ENCODE peak calls at places on chromosomes 11 and 22, in four cellular contexts. C is upper lobe of right lung, U is left ventricle myocardium inferior, V is endodermal cell. Y is an unnamed sample.

GRCh38 chr11:71451596-71452353 is 1.2 kb upstream of the NADSYN1 start:
- DNase-seq in C (no peak), U (no peak), V (peak; percentile 87), Y (no peak)

GRCh38 chr11:123145220-123145619 is 49.8 kb downstream of the CLMP start:
- DNase-seq in C (peak; percentile 68), U (no peak), V (no peak), Y (no peak)

GRCh38 chr22:22687638-22688500 is 43.5 kb downstream of the GGTLC2 start:
- DNase-seq in C (no peak), U (no peak), V (peak; percentile 73), Y (peak; percentile 15)

GRCh38 chr11:110606415-110606814 is 105.8 kb downstream of the ARHGAP20 start:
- DNase-seq in C (no peak), U (no peak), V (peak; percentile 61), Y (no peak)

GRCh38 chr22:31083377-31083768 is 2.3 kb downstream of the SMTN start:
- DNase-seq in C (no peak), U (no peak), V (no peak), Y (no peak)

GRCh38 chr11:129636926-129637325 is 178.7 kb upstream of the TMEM45B start:
- DNase-seq in C (no peak), U (no peak), V (no peak), Y (no peak)

GRCh38 chr22:47929073-47929472 is 1166.6 kb downstream of the TBC1D22A start:
- DNase-seq in C (no peak), U (no peak), V (no peak), Y (no peak)

GRCh38 chr22:39535302-39535805 is 2.8 kb upstream of the RPS19BP1 start:
- DNase-seq in C (no peak), U (no peak), V (peak; percentile 84), Y (no peak)

GRCh38 chr11:128463386-128463829 is 124.0 kb downstream of the ETS1 start:
- DNase-seq in C (no peak), U (no peak), V (no peak), Y (no peak)

GRCh38 chr22:35777335-35777975 is 59.8 kb downstream of the APOL5 start:
- DNase-seq in C (no peak), U (no peak), V (no peak), Y (peak; percentile 49)

GRCh38 chr11:57167125-57167839 is 14.5 kb upstream of the LRRC55 start:
- DNase-seq in C (no peak), U (no peak), V (no peak), Y (no peak)

GRCh38 chr11:77065878-77066228 is 918 bp upstream of the CAPN5 start:
- DNase-seq in C (peak; percentile 72), U (peak; percentile 41), V (no peak), Y (no peak)

GRCh38 chr22:46057206-46057605 is 80.2 kb upstream of the WNT7B start:
- DNase-seq in C (peak; percentile 40), U (peak; percentile 27), V (no peak), Y (no peak)

GRCh38 chr11:61545341-61545740 is 35.5 kb downstream of the SYT7 start:
- DNase-seq in C (no peak), U (no peak), V (peak; percentile 68), Y (no peak)

GRCh38 chr11:91837649-91838330 is 386.8 kb upstream of the FAT3 start:
- DNase-seq in C (no peak), U (no peak), V (no peak), Y (no peak)

GRCh38 chr22:36267058-36267457 is 14.1 kb downstream of the APOL1 start:
- DNase-seq in C (no peak), U (no peak), V (no peak), Y (no peak)

GRCh38 chr22:24938741-24939341 is 7.7 kb downstream of the LHFPL7 start:
- DNase-seq in C (no peak), U (no peak), V (peak; percentile 77), Y (peak; percentile 24)

GRCh38 chr11:47270331-47271271 is 668 bp downstream of the MADD start:
- DNase-seq in C (peak; percentile 67), U (no peak), V (peak; percentile 68), Y (no peak)

GRCh38 chr11:47271961-47272661 is 2.2 kb downstream of the MADD start:
- DNase-seq in C (no peak), U (peak; percentile 50), V (no peak), Y (no peak)

GRCh38 chr11:47272706-47273105 is 2.8 kb downstream of the MADD start:
- DNase-seq in C (no peak), U (no peak), V (no peak), Y (no peak)

GRCh38 chr11:47269829-47270305 is at the start of gene MADD:
- DNase-seq in C (peak; percentile 95), U (peak; percentile 89), V (peak; percentile 88), Y (no peak)

DNA sequence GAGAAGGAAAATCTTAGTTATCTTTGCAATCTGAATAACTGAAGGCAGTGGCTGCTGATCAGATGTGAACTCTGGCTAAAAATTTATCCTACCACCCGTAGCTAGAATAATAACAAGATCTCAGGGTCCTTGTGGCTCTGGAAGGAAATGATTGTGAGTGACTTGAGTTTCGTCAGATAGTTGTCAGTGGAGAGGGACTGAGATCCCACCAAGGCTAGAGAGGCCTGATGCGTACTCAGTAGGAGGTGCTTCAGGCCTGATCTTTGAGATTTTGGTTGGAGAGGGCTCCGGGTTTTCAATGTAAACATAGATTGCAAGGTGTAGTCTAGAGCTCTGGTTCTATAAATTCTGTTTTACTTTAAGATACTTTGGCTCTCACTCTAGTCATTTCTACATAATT is 1.4 kb downstream of the MADD start:
- DNase-seq in C (no peak), U (no peak), V (no peak), Y (no peak)
- H3K4me3 ChIP-seq in C (peak overlapping the region; percentile 80), U (peak overlapping the region; percentile 83), V (peak overlapping the region; percentile 76), Y (peak overlapping the region; percentile 65)

GRCh38 chr11:14520086-14520901 is at the start of gene PSMA1:
- DNase-seq in C (peak; percentile 98), U (peak; percentile 95), V (peak; percentile 99), Y (peak; percentile 82)
- TF ChIP-seq CTCF in C (peak; percentile 46), U (peak; percentile 70), V (peak; percentile 26), Y (no peak)

GRCh38 chr11:115126515-115127208 is 377.6 kb downstream of the CADM1 start:
- DNase-seq in C (no peak), U (no peak), V (no peak), Y (no peak)
- H3K4me3 ChIP-seq in C (no peak overlapping the region), U (no peak overlapping the region), V (no peak overlapping the region), Y (no peak overlapping the region)

GRCh38 chr11:96119211-96119610 is 195.3 kb upstream of the MTMR2 start:
- DNase-seq in C (no peak), U (no peak), V (no peak), Y (no peak)

GRCh38 chr11:96123301-96123700 is 199.4 kb upstream of the MTMR2 start:
- DNase-seq in C (no peak), U (no peak), V (no peak), Y (no peak)

GRCh38 chr11:96125400-96125799 is 201.5 kb upstream of the MTMR2 start:
- DNase-seq in C (no peak), U (no peak), V (no peak), Y (no peak)

GRCh38 chr11:96124155-96124554 is 200.2 kb upstream of the MTMR2 start:
- DNase-seq in C (no peak), U (no peak), V (no peak), Y (no peak)

DNA sequence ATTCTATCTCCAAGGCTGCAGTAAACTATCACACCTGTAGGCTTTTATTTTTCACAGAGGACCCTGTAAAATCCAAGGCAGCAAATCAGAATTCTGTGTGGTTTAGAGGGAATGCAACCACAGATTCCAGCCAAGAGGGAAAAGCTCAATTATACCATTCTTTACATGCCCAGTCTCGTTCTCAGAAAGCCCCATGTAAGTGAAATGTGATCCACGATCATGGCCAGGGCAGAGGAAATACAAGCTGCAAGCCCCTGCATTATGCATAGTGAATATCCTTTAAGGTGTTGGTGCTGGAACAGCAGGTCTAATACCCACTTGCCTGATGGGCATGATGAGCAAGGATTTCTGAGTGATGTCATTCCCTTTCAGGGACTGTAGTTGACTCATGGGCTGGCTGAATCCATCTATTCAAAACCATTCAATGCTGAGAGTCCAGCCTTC is 198.7 kb upstream of the MTMR2 start:
- DNase-seq in C (no peak), U (no peak), V (no peak), Y (peak; percentile 75)
- TF ChIP-seq CTCF in C (no peak), U (no peak), V (peak; percentile 28), Y (peak; percentile 42)

GRCh38 chr22:41238570-41239442 is 1.9 kb downstream of the CHADL start:
- DNase-seq in C (no peak), U (no peak), V (no peak), Y (no peak)
- H3K4me3 ChIP-seq in C (no peak overlapping the region), U (peak overlapping the region; percentile 66), V (no peak overlapping the region), Y (no peak overlapping the region)